ENCODE peak calls at places on chromosomes 16 and 17, in eight cellular contexts. M is mesothelial cell of epicardium; I is memory B cell; B is cerebellar nuclear complex; G is progenitor cell of endocrine pancreas; X is central memory CD4-positive, alpha-beta T cell; Y is activated T-cell treated with anti-CD3 and anti-CD28 coated beads for 1 hour; J is skeletal muscle cell. A is an unnamed sample.

GRCh38 chr16:78962457-78962929 is 638.0 kb downstream of the MAF start:
- DNase-seq in M (no peak), I (peak; percentile 26), B (no peak), G (no peak), X (no peak), Y (no peak), J (no peak), A (no peak)

GRCh38 chr16:48978501-48978900 is 303.1 kb downstream of the CBLN1 start:
- DNase-seq in M (no peak), I (no peak), B (no peak), G (no peak), X (no peak), Y (no peak), J (no peak), A (no peak)

GRCh38 chr17:79974786-79975497 is 60.7 kb downstream of the TBC1D16 start:
- DNase-seq in M (peak; percentile 14), I (no peak), B (no peak), G (no peak), X (no peak), Y (no peak), J (no peak), A (no peak)

GRCh38 chr16:74936902-74937560 is 47.9 kb downstream of the WDR59 start:
- DNase-seq in M (no peak), I (no peak), B (no peak), G (no peak), X (no peak), Y (no peak), J (peak; percentile 78), A (peak; percentile 68)

GRCh38 chr16:84648595-84649510 is 542 bp downstream of the KLHL36 start:
- DNase-seq in M (no peak), I (peak; percentile 14), B (no peak), G (peak; percentile 46), X (peak; percentile 35), Y (peak; percentile 26), J (no peak), A (no peak)

GRCh38 chr17:82551779-82552457 is 32.4 kb downstream of the FOXK2 start:
- DNase-seq in M (no peak), I (peak; percentile 79), B (no peak), G (peak; percentile 40), X (peak; percentile 71), Y (peak; percentile 63), J (no peak), A (peak; percentile 84)

GRCh38 chr16:80226499-80226898 is 314.3 kb upstream of the DYNLRB2 start:
- DNase-seq in M (no peak), I (no peak), B (no peak), G (no peak), X (no peak), Y (no peak), J (no peak), A (no peak)

GRCh38 chr17:50963139-50963538 is 97.0 kb upstream of the TOB1 start:
- DNase-seq in M (no peak), I (no peak), B (no peak), G (no peak), X (no peak), Y (no peak), J (no peak), A (no peak)

GRCh38 chr16:4618645-4619418 is 4.1 kb upstream of the UBALD1 start:
- DNase-seq in M (no peak), I (no peak), B (no peak), G (no peak), X (no peak), Y (no peak), J (no peak), A (no peak)

GRCh38 chr17:81966343-81967243 is 5.6 kb upstream of the NOTUM start:
- DNase-seq in M (no peak), I (no peak), B (no peak), G (no peak), X (no peak), Y (no peak), J (peak; percentile 40), A (peak; percentile 73)

GRCh38 chr17:62017912-62018311 is 47.2 kb downstream of the MED13 start:
- DNase-seq in M (no peak), I (no peak), B (no peak), G (no peak), X (no peak), Y (no peak), J (no peak), A (peak; percentile 39)

GRCh38 chr16:1335211-1335971 is 1.9 kb downstream of the BAIAP3 start:
- DNase-seq in M (no peak), I (no peak), B (no peak), G (no peak), X (no peak), Y (no peak), J (no peak), A (no peak)